ENCODE peak calls at places on chromosomes 1 and 21, in four cellular contexts. One of them, this sample, is unnamed.

GRCh38 chr1:227904541-227905335 is 43.0 kb downstream of the WNT9A start:
- DNase-seq in astrocyte: no peak
- DNase-seq in fibroblast of mammary gland: no peak
- DNase-seq in uterus: no peak
- DNase-seq in this sample: no peak

GRCh38 chr1:8777867-8778266 is 39.6 kb downstream of the RERE start:
- DNase-seq in fibroblast of mammary gland: peak; percentile 1
- DNase-seq in astrocyte: no peak
- DNase-seq in uterus: no peak
- DNase-seq in this sample: no peak

GRCh38 chr21:26140185-26140584 is 30.4 kb downstream of the APP start:
- DNase-seq in fibroblast of mammary gland: peak; percentile 99
- DNase-seq in uterus: peak; percentile 29
- DNase-seq in astrocyte: peak; percentile 98
- DNase-seq in this sample: no peak

GRCh38 chr21:34517491-34518245 is 5.7 kb upstream of the KCNE1 start:
- DNase-seq in astrocyte: no peak
- DNase-seq in fibroblast of mammary gland: no peak
- DNase-seq in uterus: no peak
- DNase-seq in this sample: peak; percentile 57

GRCh38 chr1:48227165-48228013 is 4.9 kb downstream of the SLC5A9 start:
- DNase-seq in fibroblast of mammary gland: no peak
- DNase-seq in astrocyte: no peak
- DNase-seq in uterus: no peak
- DNase-seq in this sample: peak; percentile 41

GRCh38 chr1:238954865-238955264 is 431.5 kb upstream of the CHRM3 start:
- DNase-seq in uterus: no peak
- DNase-seq in astrocyte: no peak
- DNase-seq in fibroblast of mammary gland: no peak
- DNase-seq in this sample: no peak

GRCh38 chr1:235253219-235253640 is 74.7 kb downstream of the ARID4B start:
- DNase-seq in fibroblast of mammary gland: peak; percentile 78
- DNase-seq in uterus: peak; percentile 55
- DNase-seq in astrocyte: peak; percentile 29
- DNase-seq in this sample: peak; percentile 74

GRCh38 chr1:109615879-109616278 is 3.5 kb downstream of the GNAT2 start:
- DNase-seq in fibroblast of mammary gland: no peak
- DNase-seq in astrocyte: no peak
- DNase-seq in uterus: no peak
- DNase-seq in this sample: no peak

GRCh38 chr1:212034516-212035122 is 738 bp downstream of the INTS7 start:
- DNase-seq in fibroblast of mammary gland: no peak
- DNase-seq in astrocyte: no peak
- DNase-seq in uterus: no peak
- DNase-seq in this sample: no peak

GRCh38 chr1:151611832-151612505 is at the start of gene SNX27:
- DNase-seq in astrocyte: peak; percentile 87
- DNase-seq in uterus: peak; percentile 89
- DNase-seq in fibroblast of mammary gland: peak; percentile 89
- DNase-seq in this sample: peak; percentile 97

GRCh38 chr1:200038987-200039848 is 11.7 kb downstream of the NR5A2 start:
- DNase-seq in fibroblast of mammary gland: peak; percentile 7
- DNase-seq in astrocyte: no peak
- DNase-seq in uterus: no peak
- DNase-seq in this sample: peak; percentile 37

GRCh38 chr21:34945288-34945687 is 103.8 kb downstream of the RUNX1 start:
- DNase-seq in uterus: no peak
- DNase-seq in fibroblast of mammary gland: no peak
- DNase-seq in astrocyte: no peak
- DNase-seq in this sample: peak; percentile 41

GRCh38 chr1:154154534-154155181 is at the start of gene NUP210L:
- DNase-seq in astrocyte: no peak
- DNase-seq in uterus: peak; percentile 29
- DNase-seq in fibroblast of mammary gland: peak; percentile 44
- DNase-seq in this sample: no peak

GRCh38 chr1:110465038-110465813 is 14.3 kb downstream of the PROK1 start:
- DNase-seq in astrocyte: no peak
- DNase-seq in uterus: no peak
- DNase-seq in fibroblast of mammary gland: no peak
- DNase-seq in this sample: no peak

GRCh38 chr1:43546388-43547100 is 15.9 kb downstream of the PTPRF start:
- DNase-seq in uterus: no peak
- DNase-seq in fibroblast of mammary gland: no peak
- DNase-seq in astrocyte: no peak
- DNase-seq in this sample: no peak

GRCh38 chr1:213783273-213783672 is 204.5 kb upstream of the PROX1 start:
- DNase-seq in fibroblast of mammary gland: no peak
- DNase-seq in uterus: no peak
- DNase-seq in astrocyte: no peak
- DNase-seq in this sample: no peak

GRCh38 chr1:244315996-244316395 is 135.7 kb downstream of the ADSS2 start:
- DNase-seq in uterus: no peak
- DNase-seq in fibroblast of mammary gland: no peak
- DNase-seq in astrocyte: no peak
- DNase-seq in this sample: no peak

GRCh38 chr1:226650236-226650841 is 88.7 kb downstream of the ITPKB start:
- DNase-seq in uterus: no peak
- DNase-seq in fibroblast of mammary gland: no peak
- DNase-seq in astrocyte: no peak
- DNase-seq in this sample: no peak

GRCh38 chr21:43854773-43855633 is 10.0 kb upstream of the AGPAT3 start:
- DNase-seq in uterus: no peak
- DNase-seq in astrocyte: no peak
- DNase-seq in fibroblast of mammary gland: no peak
- DNase-seq in this sample: peak; percentile 85

GRCh38 chr1:180154325-180155201 is at the start of gene QSOX1:
- DNase-seq in astrocyte: peak; percentile 68
- DNase-seq in fibroblast of mammary gland: peak; percentile 78
- DNase-seq in uterus: peak; percentile 89
- DNase-seq in this sample: peak; percentile 90

GRCh38 chr1:169133228-169133576 is 26.7 kb downstream of the ATP1B1 start:
- DNase-seq in fibroblast of mammary gland: no peak
- DNase-seq in uterus: no peak
- DNase-seq in astrocyte: no peak
- DNase-seq in this sample: no peak

GRCh38 chr1:169130683-169131082 is 24.2 kb downstream of the ATP1B1 start:
- DNase-seq in uterus: no peak
- DNase-seq in astrocyte: no peak
- DNase-seq in fibroblast of mammary gland: no peak
- DNase-seq in this sample: no peak

GRCh38 chr1:169137357-169137756 is 30.9 kb downstream of the ATP1B1 start:
- DNase-seq in fibroblast of mammary gland: no peak
- DNase-seq in uterus: no peak
- DNase-seq in astrocyte: no peak
- DNase-seq in this sample: no peak

GRCh38 chr1:169132512-169133227 is 26.2 kb downstream of the ATP1B1 start:
- DNase-seq in astrocyte: no peak
- DNase-seq in uterus: no peak
- DNase-seq in fibroblast of mammary gland: no peak
- DNase-seq in this sample: no peak

GRCh38 chr1:169133801-169134558 is 27.5 kb downstream of the ATP1B1 start:
- DNase-seq in astrocyte: no peak
- DNase-seq in fibroblast of mammary gland: peak; percentile 21
- DNase-seq in uterus: no peak
- DNase-seq in this sample: no peak
- TF ChIP-seq CTCF in astrocyte: no peak
- TF ChIP-seq CTCF in fibroblast of mammary gland: peak; percentile 20
- TF ChIP-seq CTCF in uterus: no peak
- TF ChIP-seq CTCF in this sample: peak; percentile 29

DNA sequence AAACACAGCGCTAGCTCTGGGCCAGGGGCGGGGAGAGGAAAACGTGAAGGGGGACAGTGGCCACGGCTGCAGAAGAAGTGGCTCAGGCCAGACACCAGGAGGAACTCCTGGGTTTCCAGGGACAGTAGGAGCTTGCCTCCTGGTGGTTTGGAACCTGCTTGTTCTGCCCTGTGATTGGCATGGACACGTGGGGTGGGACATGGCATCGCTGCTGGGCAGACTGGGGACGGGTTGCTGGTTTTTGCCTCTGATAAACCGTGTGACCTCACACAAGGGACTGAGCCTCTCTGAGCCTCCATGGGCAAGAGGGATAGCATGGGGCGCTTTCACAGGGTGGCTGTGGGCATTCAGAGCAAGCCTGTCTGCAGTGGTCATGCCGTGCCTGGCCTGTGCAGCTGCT is 7.5 kb upstream of the PLCH2 start:
- DNase-seq in uterus: no peak
- DNase-seq in fibroblast of mammary gland: no peak
- DNase-seq in astrocyte: no peak
- DNase-seq in this sample: no peak
- TF ChIP-seq CTCF in uterus: no peak
- TF ChIP-seq CTCF in fibroblast of mammary gland: no peak
- TF ChIP-seq CTCF in astrocyte: no peak
- TF ChIP-seq CTCF in this sample: no peak

GRCh38 chr1:29706936-29707335 is 470.6 kb downstream of the PTPRU start:
- DNase-seq in fibroblast of mammary gland: peak; percentile 45
- DNase-seq in astrocyte: peak; percentile 41
- DNase-seq in uterus: no peak
- DNase-seq in this sample: peak; percentile 54
- TF ChIP-seq CTCF in fibroblast of mammary gland: peak; percentile 42
- TF ChIP-seq CTCF in astrocyte: no peak
- TF ChIP-seq CTCF in uterus: no peak
- TF ChIP-seq CTCF in this sample: no peak

GRCh38 chr1:28648493-28649238 is at the start of gene RNU11:
- DNase-seq in fibroblast of mammary gland: peak; percentile 97
- DNase-seq in astrocyte: peak; percentile 99
- DNase-seq in uterus: peak; percentile 83
- DNase-seq in this sample: peak; percentile 93
- TF ChIP-seq CTCF in fibroblast of mammary gland: peak; percentile 0
- TF ChIP-seq CTCF in astrocyte: no peak
- TF ChIP-seq CTCF in uterus: no peak
- TF ChIP-seq CTCF in this sample: no peak

This sample was measured in activated CD8-positive, alpha-beta T cell treated with anti-CD3 and anti-CD28 coated beads for 36 hours.